ENCODE peak calls at places on chromosomes 1 and 21, in seven cellular contexts. One of them, this sample, is unnamed.

GRCh38 chr1:39230261-39231190 is 26.0 kb downstream of the MACF1 start:
- DNase-seq in H1: peak
- DNase-seq in IMR-90: no peak
- DNase-seq in H9: no peak
- DNase-seq in mesenchymal stem cell: no peak
- DNase-seq in neuronal stem cell: no peak
- DNase-seq in trophoblast cell: no peak
- DNase-seq in this sample: peak

GRCh38 chr1:43706598-43707190 is 642 bp upstream of the ST3GAL3 start:
- DNase-seq in H1: peak
- DNase-seq in IMR-90: no peak
- DNase-seq in mesenchymal stem cell: no peak
- DNase-seq in trophoblast cell: peak
- DNase-seq in neuronal stem cell: peak
- DNase-seq in H9: peak
- DNase-seq in this sample: peak

GRCh38 chr1:21647431-21648373 is 21.5 kb downstream of the RAP1GAP start:
- DNase-seq in neuronal stem cell: peak
- DNase-seq in trophoblast cell: peak
- DNase-seq in mesenchymal stem cell: peak
- DNase-seq in IMR-90: peak
- DNase-seq in H9: peak
- DNase-seq in H1: peak
- DNase-seq in this sample: peak

GRCh38 chr1:117826551-117827078 is 102.8 kb downstream of the GDAP2 start:
- DNase-seq in trophoblast cell: peak
- DNase-seq in IMR-90: peak
- DNase-seq in H1: no peak
- DNase-seq in neuronal stem cell: no peak
- DNase-seq in H9: no peak
- DNase-seq in mesenchymal stem cell: peak
- DNase-seq in this sample: no peak

GRCh38 chr1:118298397-118298796 is 113.4 kb upstream of the SPAG17 start:
- DNase-seq in trophoblast cell: no peak
- DNase-seq in H1: no peak
- DNase-seq in IMR-90: no peak
- DNase-seq in H9: no peak
- DNase-seq in mesenchymal stem cell: no peak
- DNase-seq in neuronal stem cell: no peak
- DNase-seq in this sample: no peak

GRCh38 chr1:235745448-235746136 is 96.0 kb upstream of the GNG4 start:
- DNase-seq in H1: no peak
- DNase-seq in trophoblast cell: no peak
- DNase-seq in neuronal stem cell: no peak
- DNase-seq in H9: no peak
- DNase-seq in mesenchymal stem cell: no peak
- DNase-seq in IMR-90: peak
- DNase-seq in this sample: no peak

GRCh38 chr1:56416385-56416972 is 162.9 kb downstream of the PLPP3 start:
- DNase-seq in IMR-90: no peak
- DNase-seq in H1: no peak
- DNase-seq in neuronal stem cell: no peak
- DNase-seq in H9: no peak
- DNase-seq in mesenchymal stem cell: peak
- DNase-seq in trophoblast cell: peak
- DNase-seq in this sample: peak

GRCh38 chr1:156081174-156082110 is 823 bp downstream of the MEX3A start:
- DNase-seq in trophoblast cell: no peak
- DNase-seq in H9: no peak
- DNase-seq in IMR-90: peak
- DNase-seq in neuronal stem cell: no peak
- DNase-seq in H1: no peak
- DNase-seq in mesenchymal stem cell: peak
- DNase-seq in this sample: peak

GRCh38 chr1:225735252-225736149 is 42.1 kb upstream of the SRP9 start:
- DNase-seq in trophoblast cell: no peak
- DNase-seq in IMR-90: peak
- DNase-seq in H9: no peak
- DNase-seq in mesenchymal stem cell: peak
- DNase-seq in neuronal stem cell: no peak
- DNase-seq in H1: no peak
- DNase-seq in this sample: peak

GRCh38 chr1:29166291-29166878 is 15.3 kb downstream of the SRSF4 start:
- DNase-seq in H9: peak
- DNase-seq in H1: no peak
- DNase-seq in neuronal stem cell: no peak
- DNase-seq in trophoblast cell: no peak
- DNase-seq in mesenchymal stem cell: no peak
- DNase-seq in IMR-90: no peak
- DNase-seq in this sample: peak

GRCh38 chr1:58864654-58865053 is 80.8 kb upstream of the JUN start:
- DNase-seq in IMR-90: no peak
- DNase-seq in neuronal stem cell: no peak
- DNase-seq in H9: no peak
- DNase-seq in mesenchymal stem cell: no peak
- DNase-seq in H1: no peak
- DNase-seq in trophoblast cell: no peak
- DNase-seq in this sample: no peak

GRCh38 chr1:4033129-4033676 is 133.1 kb upstream of the C1orf174 start:
- DNase-seq in H9: peak
- DNase-seq in IMR-90: no peak
- DNase-seq in H1: no peak
- DNase-seq in trophoblast cell: no peak
- DNase-seq in mesenchymal stem cell: no peak
- DNase-seq in neuronal stem cell: no peak
- DNase-seq in this sample: no peak

GRCh38 chr1:81585371-81585770 is 215.4 kb upstream of the ADGRL2 start:
- DNase-seq in IMR-90: no peak
- DNase-seq in H1: no peak
- DNase-seq in H9: no peak
- DNase-seq in trophoblast cell: no peak
- DNase-seq in neuronal stem cell: no peak
- DNase-seq in mesenchymal stem cell: peak
- DNase-seq in this sample: no peak

GRCh38 chr1:232676307-232676706 is 46.4 kb upstream of the SIPA1L2 start:
- DNase-seq in IMR-90: no peak
- DNase-seq in H9: no peak
- DNase-seq in neuronal stem cell: no peak
- DNase-seq in trophoblast cell: no peak
- DNase-seq in mesenchymal stem cell: no peak
- DNase-seq in H1: no peak
- DNase-seq in this sample: no peak

GRCh38 chr21:44639331-44639655 is 2.1 kb downstream of the KRTAP10-10 start:
- DNase-seq in IMR-90: no peak
- DNase-seq in trophoblast cell: no peak
- DNase-seq in H1: no peak
- DNase-seq in neuronal stem cell: no peak
- DNase-seq in mesenchymal stem cell: no peak
- DNase-seq in H9: no peak
- DNase-seq in this sample: no peak

GRCh38 chr1:183306317-183307042 is 111.7 kb downstream of the NMNAT2 start:
- DNase-seq in H1: no peak
- DNase-seq in neuronal stem cell: no peak
- DNase-seq in H9: no peak
- DNase-seq in trophoblast cell: no peak
- DNase-seq in IMR-90: no peak
- DNase-seq in mesenchymal stem cell: peak
- DNase-seq in this sample: peak

GRCh38 chr1:164557270-164557669 is 1.7 kb upstream of the PBX1 start:
- DNase-seq in IMR-90: no peak
- DNase-seq in H9: no peak
- DNase-seq in neuronal stem cell: no peak
- DNase-seq in trophoblast cell: no peak
- DNase-seq in mesenchymal stem cell: no peak
- DNase-seq in H1: no peak
- DNase-seq in this sample: no peak

GRCh38 chr1:185565314-185565713 is 168.9 kb upstream of the HMCN1 start:
- DNase-seq in H1: no peak
- DNase-seq in neuronal stem cell: no peak
- DNase-seq in trophoblast cell: peak
- DNase-seq in mesenchymal stem cell: peak
- DNase-seq in IMR-90: peak
- DNase-seq in H9: no peak
- DNase-seq in this sample: peak

GRCh38 chr1:185568155-185569123 is 165.8 kb upstream of the HMCN1 start:
- DNase-seq in IMR-90: no peak
- DNase-seq in H9: no peak
- DNase-seq in trophoblast cell: no peak
- DNase-seq in neuronal stem cell: no peak
- DNase-seq in mesenchymal stem cell: no peak
- DNase-seq in H1: no peak
- DNase-seq in this sample: no peak

GRCh38 chr1:185570962-185571361 is 163.2 kb upstream of the HMCN1 start:
- DNase-seq in neuronal stem cell: no peak
- DNase-seq in H9: no peak
- DNase-seq in H1: no peak
- DNase-seq in trophoblast cell: peak
- DNase-seq in IMR-90: peak
- DNase-seq in mesenchymal stem cell: no peak
- DNase-seq in this sample: no peak

GRCh38 chr1:185567438-185567837 is 166.8 kb upstream of the HMCN1 start:
- DNase-seq in H9: no peak
- DNase-seq in mesenchymal stem cell: peak
- DNase-seq in neuronal stem cell: no peak
- DNase-seq in H1: no peak
- DNase-seq in IMR-90: no peak
- DNase-seq in trophoblast cell: no peak
- DNase-seq in this sample: no peak

DNA sequence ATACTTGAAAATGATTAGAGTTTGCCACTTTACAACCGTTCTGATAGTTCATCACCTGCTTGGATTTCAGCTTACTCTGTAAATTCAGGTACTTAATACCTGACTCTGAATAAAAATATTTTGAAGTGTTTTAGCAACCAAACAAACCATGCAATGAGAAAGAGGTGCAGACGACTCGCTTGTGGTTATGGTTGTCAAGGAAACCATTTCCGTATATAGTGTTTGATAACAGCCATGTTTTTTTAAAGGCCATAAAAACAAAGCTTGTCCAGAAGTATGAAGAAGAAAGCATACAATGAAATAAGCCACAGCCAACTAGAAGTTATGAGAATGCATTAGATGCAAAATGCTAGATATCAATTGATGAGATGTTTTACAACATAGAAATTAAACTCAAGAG is 167.2 kb upstream of the HMCN1 start:
- DNase-seq in trophoblast cell: no peak
- DNase-seq in H1: no peak
- DNase-seq in mesenchymal stem cell: peak
- DNase-seq in H9: no peak
- DNase-seq in IMR-90: peak
- DNase-seq in neuronal stem cell: no peak
- DNase-seq in this sample: no peak
- H3K4me2 ChIP-seq in trophoblast cell: no peak
- H3K4me2 ChIP-seq in H1: no peak
- H3K4me2 ChIP-seq in mesenchymal stem cell: no peak
- H3K4me2 ChIP-seq in H9: no peak
- H3K4me2 ChIP-seq in IMR-90: peak
- H3K4me2 ChIP-seq in neuronal stem cell: no peak
- H3K4me2 ChIP-seq in this sample: no peak

GRCh38 chr1:151862604-151863003 is 9.1 kb upstream of the THEM5 start:
- DNase-seq in H1: no peak
- DNase-seq in IMR-90: no peak
- DNase-seq in trophoblast cell: no peak
- DNase-seq in neuronal stem cell: no peak
- DNase-seq in mesenchymal stem cell: no peak
- DNase-seq in H9: no peak
- DNase-seq in this sample: no peak

GRCh38 chr1:151858030-151858746 is 4.7 kb upstream of the THEM5 start:
- DNase-seq in mesenchymal stem cell: no peak
- DNase-seq in H1: no peak
- DNase-seq in neuronal stem cell: no peak
- DNase-seq in H9: no peak
- DNase-seq in IMR-90: peak
- DNase-seq in trophoblast cell: no peak
- DNase-seq in this sample: no peak

GRCh38 chr1:151860504-151861187 is 7.1 kb upstream of the THEM5 start:
- DNase-seq in H1: peak
- DNase-seq in mesenchymal stem cell: no peak
- DNase-seq in trophoblast cell: peak
- DNase-seq in neuronal stem cell: no peak
- DNase-seq in IMR-90: no peak
- DNase-seq in H9: peak
- DNase-seq in this sample: peak

GRCh38 chr1:151858886-151859665 is 5.6 kb upstream of the THEM5 start:
- DNase-seq in trophoblast cell: no peak
- DNase-seq in mesenchymal stem cell: no peak
- DNase-seq in H9: no peak
- DNase-seq in neuronal stem cell: no peak
- DNase-seq in IMR-90: no peak
- DNase-seq in H1: no peak
- DNase-seq in this sample: no peak

GRCh38 chr1:151859814-151860405 is 6.4 kb upstream of the THEM5 start:
- DNase-seq in H9: no peak
- DNase-seq in trophoblast cell: no peak
- DNase-seq in mesenchymal stem cell: no peak
- DNase-seq in H1: no peak
- DNase-seq in IMR-90: no peak
- DNase-seq in neuronal stem cell: no peak
- DNase-seq in this sample: no peak
- H2BK5ac ChIP-seq in H9: no peak
- H2BK5ac ChIP-seq in trophoblast cell: peak
- H2BK5ac ChIP-seq in mesenchymal stem cell: no peak
- H2BK5ac ChIP-seq in H1: no peak
- H2BK5ac ChIP-seq in IMR-90: no peak
- H2BK5ac ChIP-seq in neuronal stem cell: no peak
- H2BK5ac ChIP-seq in this sample: no peak

GRCh38 chr1:113253187-113253966 is 136.9 kb upstream of the MAGI3 start:
- DNase-seq in trophoblast cell: no peak
- DNase-seq in mesenchymal stem cell: no peak
- DNase-seq in H1: no peak
- DNase-seq in H9: no peak
- DNase-seq in neuronal stem cell: peak
- DNase-seq in IMR-90: no peak
- DNase-seq in this sample: no peak

GRCh38 chr1:113255038-113255727 is 135.1 kb upstream of the MAGI3 start:
- DNase-seq in trophoblast cell: no peak
- DNase-seq in IMR-90: no peak
- DNase-seq in H1: no peak
- DNase-seq in H9: no peak
- DNase-seq in mesenchymal stem cell: no peak
- DNase-seq in neuronal stem cell: peak
- DNase-seq in this sample: no peak

GRCh38 chr1:113256348-113256729 is 134.0 kb upstream of the MAGI3 start:
- DNase-seq in trophoblast cell: no peak
- DNase-seq in H9: no peak
- DNase-seq in neuronal stem cell: no peak
- DNase-seq in mesenchymal stem cell: no peak
- DNase-seq in H1: no peak
- DNase-seq in IMR-90: no peak
- DNase-seq in this sample: no peak

GRCh38 chr1:113253979-113254378 is 136.3 kb upstream of the MAGI3 start:
- DNase-seq in H9: no peak
- DNase-seq in neuronal stem cell: no peak
- DNase-seq in trophoblast cell: no peak
- DNase-seq in H1: no peak
- DNase-seq in mesenchymal stem cell: no peak
- DNase-seq in IMR-90: no peak
- DNase-seq in this sample: no peak

GRCh38 chr1:113255728-113256347 is 134.5 kb upstream of the MAGI3 start:
- DNase-seq in trophoblast cell: no peak
- DNase-seq in H9: peak
- DNase-seq in IMR-90: no peak
- DNase-seq in mesenchymal stem cell: no peak
- DNase-seq in neuronal stem cell: peak
- DNase-seq in H1: peak
- DNase-seq in this sample: no peak
- H3K4me2 ChIP-seq in trophoblast cell: peak
- H3K4me2 ChIP-seq in H9: peak
- H3K4me2 ChIP-seq in IMR-90: no peak
- H3K4me2 ChIP-seq in mesenchymal stem cell: no peak
- H3K4me2 ChIP-seq in neuronal stem cell: peak
- H3K4me2 ChIP-seq in H1: peak
- H3K4me2 ChIP-seq in this sample: no peak

GRCh38 chr1:109251277-109252166 is 2.2 kb downstream of the CELSR2 start:
- DNase-seq in IMR-90: no peak
- DNase-seq in H9: no peak
- DNase-seq in H1: no peak
- DNase-seq in neuronal stem cell: no peak
- DNase-seq in mesenchymal stem cell: no peak
- DNase-seq in trophoblast cell: no peak
- DNase-seq in this sample: no peak
- H2BK5ac ChIP-seq in IMR-90: no peak
- H2BK5ac ChIP-seq in H9: no peak
- H2BK5ac ChIP-seq in H1: no peak
- H2BK5ac ChIP-seq in neuronal stem cell: no peak
- H2BK5ac ChIP-seq in mesenchymal stem cell: no peak
- H2BK5ac ChIP-seq in trophoblast cell: no peak
- H2BK5ac ChIP-seq in this sample: no peak

This sample was measured in mesendoderm.